ENCODE peak calls at places on chromosomes 16 and 17, in four cellular contexts. X is Peyer's patch, S is right lobe of liver, M is sigmoid colon. V is an unnamed sample. For H3K4me1, the result is how much of the 10 kb centered on the place peaks cover.

GRCh38 chr16:1221628-1222552 is 3.2 kb downstream of the TPSG1 start:
- DNase-seq in X (no peak), S (no peak), M (no peak), V (no peak)

GRCh38 chr17:48637323-48638260 is 11.4 kb upstream of the HOXB9 start:
- DNase-seq in X (peak), S (no peak), M (peak), V (no peak)

GRCh38 chr16:84042879-84043485 is 387 bp upstream of the SLC38A8 start:
- DNase-seq in X (peak), S (no peak), M (no peak), V (peak)

GRCh38 chr17:1641065-1641403 is 4.5 kb downstream of the SCARF1 start:
- DNase-seq in X (no peak), S (no peak), M (no peak), V (no peak)

GRCh38 chr17:36501351-36501750 is 14.9 kb downstream of the ZNHIT3 start:
- DNase-seq in X (no peak), S (no peak), M (peak), V (no peak)

GRCh38 chr16:50618238-50618918 is 62.7 kb downstream of the SNX20 start:
- DNase-seq in X (no peak), S (no peak), M (no peak), V (no peak)

GRCh38 chr17:38970804-38971203 is 3.6 kb upstream of the FBXO47 start:
- DNase-seq in X (no peak), S (no peak), M (no peak), V (no peak)

GRCh38 chr16:58963479-58963878 is 229.4 kb upstream of the GOT2 start:
- DNase-seq in X (no peak), S (no peak), M (no peak), V (no peak)

GRCh38 chr17:41689497-41690299 is 1.0 kb downstream of the EIF1 start:
- DNase-seq in X (no peak), S (no peak), M (no peak), V (peak)

GRCh38 chr17:80774643-80775281 is 216.9 kb upstream of the CHMP6 start:
- DNase-seq in X (no peak), S (no peak), M (peak), V (no peak)

GRCh38 chr16:73572135-73572534 is 524.2 kb upstream of the ZFHX3 start:
- DNase-seq in X (no peak), S (peak), M (peak), V (peak)

DNA sequence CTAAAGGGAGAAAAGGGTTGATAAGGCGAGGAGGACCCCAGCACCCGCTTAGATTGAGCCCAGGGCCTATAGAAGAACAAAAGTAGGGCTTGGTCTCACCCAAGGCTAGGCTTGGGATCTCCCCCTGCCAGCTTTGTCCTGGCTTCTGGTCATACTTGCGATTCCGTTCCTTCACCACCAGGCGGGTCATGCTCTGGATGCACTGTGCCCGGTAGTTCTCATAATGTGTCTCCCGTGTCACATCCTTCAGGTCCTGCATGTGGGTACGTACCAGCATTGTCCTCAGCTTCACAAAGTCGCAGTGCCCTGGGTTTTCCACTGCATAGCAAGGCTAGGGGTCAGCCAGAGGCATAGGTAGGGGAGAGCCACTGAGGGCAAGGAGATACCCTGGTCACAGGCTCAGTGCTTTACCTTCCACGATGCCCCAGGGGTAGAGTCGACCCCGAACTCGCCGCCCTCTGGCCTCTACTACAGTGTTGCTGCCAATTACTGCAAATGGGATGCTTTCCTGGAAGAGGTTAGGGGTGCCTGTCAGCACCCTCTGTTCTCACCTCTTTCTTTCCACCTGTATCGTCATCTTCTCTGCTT is 6.5 kb upstream of the MTMR4 start:
- DNase-seq in X (no peak), S (no peak), M (no peak), V (peak)
- H3K4me3 ChIP-seq in X (no peak), S (no peak), M (no peak), V (no peak)

GRCh38 chr17:59353106-59353854 is 21.8 kb downstream of the YPEL2 start:
- DNase-seq in X (no peak), S (no peak), M (no peak), V (no peak)
- H3K4me1 ChIP-seq in X (under half), S (under half), M (half or more), V (under half)

GRCh38 chr17:6857904-6858303 is 26.4 kb upstream of the TEKT1 start:
- DNase-seq in X (no peak), S (no peak), M (no peak), V (no peak)

GRCh38 chr17:6857336-6857735 is 25.8 kb upstream of the TEKT1 start:
- DNase-seq in X (no peak), S (no peak), M (no peak), V (no peak)

GRCh38 chr17:6856054-6856453 is 24.5 kb upstream of the TEKT1 start:
- DNase-seq in X (no peak), S (no peak), M (no peak), V (no peak)

DNA sequence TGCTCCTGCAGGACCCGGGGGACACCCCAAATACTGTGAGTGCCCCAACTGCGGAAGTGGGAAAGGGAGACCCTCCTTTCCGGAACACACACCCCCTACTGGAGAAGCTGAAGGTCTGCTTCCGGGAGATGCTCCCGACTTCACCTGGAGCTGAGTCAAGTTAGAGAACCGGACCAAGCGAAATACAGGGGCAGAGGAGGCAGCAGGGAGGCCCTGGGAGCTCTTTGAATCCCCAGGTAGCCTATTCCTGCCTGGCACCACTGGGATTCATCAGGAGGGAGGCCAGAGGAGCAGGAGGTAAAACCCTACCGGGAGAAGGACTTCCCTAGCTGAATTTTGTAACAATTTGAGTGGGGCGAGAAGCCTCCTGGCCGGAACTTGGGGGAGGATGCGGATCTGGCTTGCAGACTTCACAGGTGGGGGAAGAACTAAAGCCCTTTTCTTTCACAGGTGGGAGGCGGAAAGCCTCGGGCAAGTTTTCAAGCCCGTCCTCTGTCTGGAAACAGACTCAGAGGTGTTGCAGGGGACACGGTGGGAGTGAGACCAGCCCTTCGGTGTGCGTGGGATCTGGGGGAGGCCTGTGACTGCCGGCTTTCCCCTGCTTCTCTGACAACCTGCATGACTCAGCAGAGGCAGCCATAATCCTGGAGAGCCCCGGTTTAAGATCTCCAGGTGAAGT is 22.4 kb upstream of the TEKT1 start:
- DNase-seq in X (no peak), S (peak), M (no peak), V (peak)
- H3K4me3 ChIP-seq in X (peak), S (peak), M (no peak), V (no peak)

DNA sequence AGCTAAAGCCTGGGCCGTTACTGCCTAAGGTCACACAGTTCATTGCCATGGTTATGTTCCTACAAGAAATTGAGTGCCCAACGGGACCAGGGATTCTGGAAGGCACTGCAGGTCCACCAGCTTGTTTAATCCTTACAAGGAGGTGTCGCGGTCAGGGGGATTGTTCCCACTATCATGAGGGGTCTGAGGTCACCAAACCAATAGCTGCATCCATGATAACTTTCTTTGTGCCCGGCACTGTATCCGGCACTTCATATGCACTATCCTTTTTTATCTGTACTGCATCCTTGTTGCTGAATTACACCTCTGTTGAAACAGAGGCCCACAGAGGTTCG is 82.2 kb upstream of the PLCG2 start:
- DNase-seq in X (no peak), S (no peak), M (no peak), V (no peak)
- H3K4me1 ChIP-seq in X (under half), S (under half), M (half or more), V (under half)

GRCh38 chr17:74758846-74759163 is 10.4 kb downstream of the NHERF1 start:
- DNase-seq in X (peak), S (no peak), M (no peak), V (peak)
- H3K4me3 ChIP-seq in X (peak), S (no peak), M (no peak), V (peak)

DNA sequence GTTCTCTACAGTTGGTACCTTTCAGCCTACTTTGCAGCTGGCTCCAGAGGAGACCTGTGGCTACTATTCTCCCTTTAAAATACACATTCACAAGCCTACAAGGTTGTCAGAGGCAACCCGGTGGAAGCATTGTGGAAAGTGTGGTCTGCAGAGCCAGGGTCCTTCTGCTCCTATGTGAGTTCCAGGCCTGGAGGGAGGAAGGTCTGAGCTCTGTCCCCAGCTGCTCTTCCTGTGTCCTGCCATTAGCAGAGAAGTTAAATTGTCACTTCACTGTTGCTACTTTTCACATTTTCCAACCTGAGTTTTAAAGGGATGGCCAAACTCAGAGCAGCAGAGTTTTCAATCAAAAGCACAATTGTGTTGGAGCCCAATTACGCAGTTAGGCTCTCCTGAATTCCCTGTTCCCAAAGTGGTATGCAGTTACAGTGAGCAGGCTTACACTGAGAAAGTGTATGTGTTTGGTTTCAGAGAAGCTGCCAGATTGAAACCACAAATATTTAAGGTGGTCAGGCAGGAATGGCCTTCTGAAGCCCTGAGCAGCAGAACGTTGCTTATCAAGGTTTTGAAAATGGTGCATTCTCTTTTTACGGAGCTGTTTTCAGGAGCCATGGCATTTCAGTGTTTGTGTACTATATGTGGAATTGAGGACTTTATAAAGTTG is 25.0 kb downstream of the MAP3K3 start:
- DNase-seq in X (no peak), S (no peak), M (no peak), V (no peak)
- H3K4me1 ChIP-seq in X (under half), S (under half), M (under half), V (under half)

DNA sequence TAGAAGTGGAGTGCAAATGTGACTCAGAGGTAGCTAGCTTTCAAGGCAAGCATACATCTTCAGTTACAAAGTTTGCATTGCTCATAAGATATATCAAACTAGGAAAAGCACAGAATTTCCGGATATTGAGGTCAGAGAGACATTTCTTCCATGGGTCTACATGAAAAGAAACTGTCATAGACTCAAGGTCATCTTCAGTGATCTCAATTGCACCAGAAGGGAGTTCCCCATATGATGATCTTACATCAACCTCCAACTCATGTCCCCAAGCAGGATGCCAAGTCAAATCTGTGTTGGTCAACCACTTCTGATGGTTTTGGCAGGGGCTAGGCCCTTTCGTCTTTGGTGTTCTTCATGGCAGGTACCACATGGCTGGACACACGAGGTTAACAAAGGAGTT is 459.9 kb upstream of the MAF start:
- DNase-seq in X (no peak), S (no peak), M (no peak), V (no peak)
- H3K4me3 ChIP-seq in X (no peak), S (no peak), M (no peak), V (no peak)

V was measured in small intestine.